ENCODE peak calls at places on chromosomes 11 and 22, in five cellular contexts. B is WTC11; P is AG08396; N is stimulated activated CD4-positive, alpha-beta T cell treated with anti-CD3 and anti-CD28 coated beads, Interleukin-1b, Interleukin-23, amount 100 ng/mL, for 1 hour; S is activated B cell treated with CpG ODN at 0.5 μM for 24 hours. F is an unnamed sample.

GRCh38 chr11:105466582-105467228 is 143.2 kb upstream of the GRIA4 start:
- DNase-seq in B (no peak), P (peak), N (no peak), S (no peak), F (no peak)

GRCh38 chr22:46561435-46561905 is 24.1 kb upstream of the CELSR1 start:
- DNase-seq in B (peak), P (no peak), N (no peak), S (no peak), F (no peak)

GRCh38 chr11:113877673-113878060 is 2.3 kb upstream of the USP28 start:
- DNase-seq in B (no peak), P (no peak), N (no peak), S (no peak), F (no peak)

GRCh38 chr22:37726240-37726887 is 29.5 kb downstream of the TRIOBP start:
- DNase-seq in B (no peak), P (peak), N (no peak), S (no peak), F (no peak)

GRCh38 chr11:11806074-11806473 is 35.7 kb upstream of the USP47 start:
- DNase-seq in B (no peak), P (no peak), N (no peak), S (no peak), F (no peak)

GRCh38 chr11:32400670-32401369 is 34.5 kb downstream of the WT1 start:
- DNase-seq in B (no peak), P (no peak), N (no peak), S (no peak), F (no peak)

GRCh38 chr11:4464216-4465159 is 15.4 kb downstream of the OR52K2 start:
- DNase-seq in B (no peak), P (no peak), N (no peak), S (no peak), F (no peak)

GRCh38 chr11:125350206-125351044 is 145.6 kb downstream of the FEZ1 start:
- DNase-seq in B (no peak), P (no peak), N (no peak), S (no peak), F (no peak)

GRCh38 chr22:18056161-18056666 is 21.6 kb upstream of the PEX26 start:
- DNase-seq in B (no peak), P (peak), N (no peak), S (no peak), F (peak)

GRCh38 chr11:46936138-46937110 is at the start of gene CSTPP1:
- DNase-seq in B (peak), P (peak), N (peak), S (peak), F (peak)

GRCh38 chr11:111631666-111632039 is 29.4 kb downstream of the SIK2 start:
- DNase-seq in B (no peak), P (peak), N (no peak), S (no peak), F (no peak)

GRCh38 chr11:96324912-96325311 is 18.1 kb downstream of the MAML2 start:
- DNase-seq in B (no peak), P (peak), N (no peak), S (no peak), F (no peak)

GRCh38 chr22:26609287-26609686 is 8.5 kb downstream of the CRYBB1 start:
- DNase-seq in B (no peak), P (no peak), N (no peak), S (no peak), F (no peak)

GRCh38 chr11:57167125-57167839 is 14.5 kb upstream of the LRRC55 start:
- DNase-seq in B (no peak), P (no peak), N (no peak), S (no peak), F (no peak)

GRCh38 chr11:58575377-58576020 is at the start of gene LPXN:
- DNase-seq in B (no peak), P (peak), N (peak), S (peak), F (no peak)

GRCh38 chr11:77449060-77449521 is 24.8 kb downstream of the PAK1 start:
- DNase-seq in B (no peak), P (no peak), N (no peak), S (no peak), F (no peak)

F was measured in anterior cingulate cortex.